ENCODE peak calls at places on chromosomes 12 and 14, in nine cellular contexts. N is effector memory CD8-positive, alpha-beta T cell; F is right cardiac atrium; C is ACHN; Y is foreskin fibroblast; Q is LNCaP clone FGC; J is mammary epithelial cell; V is stromal cell of bone marrow; L is glomerular endothelial cell. A is an unnamed sample.

GRCh38 chr14:24366664-24367505 is 1.1 kb upstream of the NFATC4 start:
- DNase-seq in N (peak), F (peak), C (peak), Y (peak), Q (peak), J (peak), V (peak), L (peak), A (no peak)

GRCh38 chr12:47276253-47277070 is 196.7 kb upstream of the AMIGO2 start:
- DNase-seq in N (peak), F (peak), C (peak), Y (peak), Q (peak), J (peak), V (peak), L (no peak), A (peak)

GRCh38 chr12:59055204-59055839 is 135.0 kb upstream of the LRIG3 start:
- DNase-seq in N (no peak), F (no peak), C (peak), Y (peak), Q (peak), J (peak), V (peak), L (no peak), A (no peak)

GRCh38 chr14:55578511-55578910 is 1.5 kb upstream of the KTN1 start:
- DNase-seq in N (no peak), F (no peak), C (no peak), Y (peak), Q (no peak), J (no peak), V (no peak), L (no peak), A (no peak)

GRCh38 chr14:61456720-61457119 is 135.3 kb downstream of the PRKCH start:
- DNase-seq in N (peak), F (peak), C (peak), Y (peak), Q (no peak), J (peak), V (peak), L (no peak), A (peak)

GRCh38 chr12:76002598-76003262 is 28.8 kb downstream of the PHLDA1 start:
- DNase-seq in N (no peak), F (no peak), C (no peak), Y (peak), Q (no peak), J (no peak), V (no peak), L (no peak), A (no peak)

GRCh38 chr12:87679262-87679661 is 349.9 kb downstream of the C12orf50 start:
- DNase-seq in N (no peak), F (no peak), C (no peak), Y (peak), Q (no peak), J (no peak), V (peak), L (no peak), A (no peak)

GRCh38 chr14:37056473-37056872 is 115.9 kb downstream of the SLC25A21 start:
- DNase-seq in N (no peak), F (no peak), C (no peak), Y (peak), Q (no peak), J (peak), V (peak), L (no peak), A (no peak)

GRCh38 chr14:57390806-57391562 is 598 bp downstream of the NAA30 start:
- DNase-seq in N (peak), F (peak), C (peak), Y (peak), Q (no peak), J (peak), V (peak), L (no peak), A (no peak)

GRCh38 chr12:93091851-93092558 is 162.9 kb upstream of the EEA1 start:
- DNase-seq in N (no peak), F (no peak), C (no peak), Y (peak), Q (no peak), J (no peak), V (no peak), L (no peak), A (no peak)

GRCh38 chr14:92740440-92740839 is 8.0 kb downstream of the LGMN start:
- DNase-seq in N (no peak), F (no peak), C (no peak), Y (no peak), Q (no peak), J (no peak), V (no peak), L (no peak), A (no peak)

GRCh38 chr12:106769546-106769945 is 4.9 kb upstream of the RIC8B start:
- DNase-seq in N (no peak), F (no peak), C (peak), Y (no peak), Q (no peak), J (no peak), V (no peak), L (no peak), A (no peak)

GRCh38 chr12:64621257-64621942 is 11.1 kb downstream of the RASSF3 start:
- DNase-seq in N (no peak), F (no peak), C (no peak), Y (peak), Q (no peak), J (peak), V (no peak), L (no peak), A (no peak)

GRCh38 chr12:16189849-16190248 is 87.6 kb downstream of the SLC15A5 start:
- DNase-seq in N (no peak), F (no peak), C (peak), Y (peak), Q (no peak), J (peak), V (peak), L (no peak), A (no peak)

GRCh38 chr14:61147369-61147897 is 133.7 kb downstream of the TMEM30B start:
- DNase-seq in N (no peak), F (no peak), C (no peak), Y (peak), Q (no peak), J (peak), V (no peak), L (no peak), A (no peak)

GRCh38 chr12:47586952-47587669 is 118.7 kb downstream of the RPAP3 start:
- DNase-seq in N (no peak), F (no peak), C (no peak), Y (no peak), Q (no peak), J (no peak), V (no peak), L (no peak), A (no peak)

GRCh38 chr12:55930771-55931316 is at the start of gene DGKA:
- DNase-seq in N (peak), F (peak), C (peak), Y (peak), Q (no peak), J (peak), V (peak), L (no peak), A (peak)

A was measured in T-helper 17 cell.